ENCODE peak calls at places on chromosome 10, in five cellular contexts. C is K562, Z is A673, J is HepG2, X is PC-9. S is an unnamed sample.

GRCh38 chr10:132563485-132564248 is 26.1 kb downstream of the INPP5A start:
- DNase-seq in C (no peak), Z (no peak), J (no peak), X (no peak), S (no peak)

GRCh38 chr10:35546824-35547225 is 58.3 kb upstream of the GJD4 start:
- DNase-seq in Z (peak; percentile 67), J (peak; percentile 4), X (peak; percentile 61), C (no peak), S (no peak)

GRCh38 chr10:133035952-133036351 is 51.8 kb upstream of the ADGRA1 start:
- DNase-seq in X (no peak), J (no peak), C (no peak), Z (no peak), S (no peak)

GRCh38 chr10:9015005-9015404 is 960.5 kb downstream of the GATA3 start:
- DNase-seq in J (no peak), X (no peak), Z (peak; percentile 30), C (no peak), S (no peak)

GRCh38 chr10:115875172-115875571 is 397.8 kb downstream of the GFRA1 start:
- DNase-seq in C (no peak), J (no peak), Z (no peak), X (no peak), S (no peak)

GRCh38 chr10:5691786-5692185 is 7.1 kb downstream of the TASOR2 start:
- DNase-seq in C (no peak), J (no peak), X (peak; percentile 23), Z (no peak), S (no peak)

GRCh38 chr10:33594475-33594874 is 260.0 kb upstream of the NRP1 start:
- DNase-seq in Z (no peak), X (no peak), J (no peak), C (no peak), S (no peak)

GRCh38 chr10:75191821-75192568 is 18.6 kb upstream of the VDAC2 start:
- DNase-seq in J (peak; percentile 78), X (peak; percentile 79), C (peak; percentile 84), Z (no peak), S (peak; percentile 73)

GRCh38 chr10:58023341-58024073 is 244.2 kb downstream of the IPMK start:
- DNase-seq in C (no peak), J (peak; percentile 31), X (peak; percentile 5), Z (no peak), S (no peak)

GRCh38 chr10:127145173-127145572 is 51.2 kb downstream of the INSYN2A start:
- DNase-seq in C (no peak), X (no peak), Z (peak; percentile 37), J (no peak), S (no peak)

GRCh38 chr10:61899045-61899444 is 2.5 kb upstream of the ARID5B start:
- DNase-seq in C (no peak), X (no peak), J (no peak), Z (peak; percentile 89), S (no peak)

GRCh38 chr10:95500649-95501048 is 60.5 kb downstream of the SORBS1 start:
- DNase-seq in C (no peak), J (no peak), Z (no peak), X (no peak), S (no peak)

GRCh38 chr10:82378146-82378545 is 503.2 kb downstream of the NRG3 start:
- DNase-seq in Z (no peak), X (no peak), C (no peak), J (no peak), S (no peak)

GRCh38 chr10:82383350-82383749 is 508.4 kb downstream of the NRG3 start:
- DNase-seq in C (no peak), X (no peak), J (no peak), Z (no peak), S (no peak)

DNA sequence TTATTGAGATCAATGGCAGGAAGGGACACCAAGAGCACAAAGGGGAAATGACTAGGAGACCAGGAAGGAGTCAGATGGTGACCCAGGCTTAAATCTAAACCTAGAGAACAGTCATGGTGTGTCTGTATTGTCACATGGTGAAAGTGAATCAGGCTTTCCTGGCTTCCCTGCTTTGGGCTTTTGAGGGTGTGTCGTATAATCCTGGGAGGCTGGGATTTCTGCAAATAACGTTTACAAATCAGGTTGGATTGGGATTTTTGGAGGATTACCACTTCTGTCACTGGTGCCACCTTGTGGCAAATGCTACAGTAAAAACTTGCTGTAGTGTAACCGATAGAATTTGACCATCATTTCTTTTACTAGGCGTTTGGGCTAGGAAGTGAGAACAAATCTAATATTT is 502.6 kb downstream of the NRG3 start:
- DNase-seq in X (no peak), J (no peak), Z (no peak), C (no peak), S (peak; percentile 13)
- TF ChIP-seq CTCF in X (peak; percentile 48), J (no peak), Z (peak; percentile 28), C (no peak), S (peak; percentile 32)

GRCh38 chr10:43596546-43596945 is 9.7 kb upstream of the ZNF485 start:
- DNase-seq in C (no peak), J (peak; percentile 8), Z (no peak), X (no peak), S (no peak)
- H3K9me3 ChIP-seq in C (peaks cover 7% of the 10 kb centered on the region), J (peaks cover 7% of the 10 kb centered on the region), Z (peaks cover 5% of the 10 kb centered on the region), X (no peaks in the 10 kb centered on the region), S (peaks cover 19% of the 10 kb centered on the region)

DNA sequence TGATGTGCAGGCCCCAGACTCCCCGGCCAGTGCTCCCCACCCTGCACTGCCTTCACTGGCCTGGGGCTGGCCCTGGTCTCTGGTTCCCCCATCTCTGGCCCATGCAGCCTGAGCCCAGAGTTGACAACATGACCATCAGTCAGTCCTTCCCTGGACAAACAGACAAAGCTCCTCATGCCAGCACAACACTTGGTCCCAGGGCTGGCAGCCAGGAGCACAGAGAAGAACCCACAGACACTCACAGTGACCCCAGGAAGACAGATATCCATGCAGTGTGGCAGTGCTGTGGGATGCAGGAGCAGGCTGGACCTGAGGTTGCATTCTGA is 8.0 kb downstream of the RASGEF1A start:
- DNase-seq in X (no peak), J (no peak), C (no peak), Z (no peak), S (no peak)
- H3K4me1 ChIP-seq in X (peaks cover 7% of the 10 kb centered on the region), J (peaks cover 12% of the 10 kb centered on the region), C (peaks cover 46% of the 10 kb centered on the region), Z (no peaks in the 10 kb centered on the region), S (peaks cover 12% of the 10 kb centered on the region)

DNA sequence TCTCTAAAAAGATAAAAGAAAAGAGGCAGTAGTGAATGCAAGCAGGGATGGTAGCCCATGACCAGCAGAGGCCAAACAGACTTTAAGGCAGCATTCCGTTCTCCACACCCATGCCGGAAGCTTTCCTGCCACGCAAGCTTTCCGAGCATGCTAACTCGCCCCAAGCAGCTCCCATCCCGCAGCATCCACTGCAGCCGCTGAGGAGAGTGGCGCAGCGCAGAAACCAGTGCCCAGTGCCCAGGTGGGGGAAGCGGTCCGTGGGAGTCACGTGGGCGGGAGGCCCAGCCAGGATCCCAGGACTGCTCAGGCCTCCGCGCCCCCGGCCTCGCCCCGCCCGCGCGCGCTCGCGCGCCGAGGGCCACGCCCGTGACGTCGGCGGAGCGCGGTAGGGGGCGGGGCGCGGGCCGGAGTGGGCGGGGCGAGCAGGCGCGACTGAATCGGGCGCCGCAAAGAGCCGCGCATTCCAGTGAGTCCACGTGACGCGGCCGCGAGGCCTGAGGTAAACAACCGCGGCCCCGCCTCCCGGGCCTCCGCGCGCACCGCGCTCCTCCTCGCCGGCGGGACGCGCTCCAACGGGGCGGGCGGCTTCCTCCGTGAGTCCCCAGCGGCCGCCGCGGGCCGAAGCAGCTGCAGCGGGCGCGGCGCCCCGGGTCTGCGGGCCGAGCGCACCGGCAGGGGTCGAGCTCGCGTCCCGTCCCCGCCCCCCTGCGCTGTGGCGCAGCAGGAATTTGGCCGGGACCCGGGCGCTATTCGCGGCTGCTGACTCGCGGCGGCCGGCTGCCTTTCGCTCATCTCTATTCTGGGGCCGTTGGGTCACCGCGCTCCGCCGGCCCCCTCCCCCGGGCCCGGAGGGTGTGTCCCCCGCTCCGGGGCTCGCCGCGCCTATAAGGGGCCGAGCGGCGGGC is at the start of gene OTUD1:
- DNase-seq in J (peak; percentile 78), X (peak; percentile 96), C (peak; percentile 90), Z (peak; percentile 96), S (peak; percentile 93)
- TF ChIP-seq CTCF in J (no peak), X (no peak), C (no peak), Z (no peak), S (no peak)

GRCh38 chr10:131431978-131432690 is 120.6 kb upstream of the TCERG1L start:
- DNase-seq in Z (no peak), X (no peak), C (no peak), J (no peak), S (no peak)
- H3K9me3 ChIP-seq in Z (no peaks in the 10 kb centered on the region), X (no peaks in the 10 kb centered on the region), C (no peaks in the 10 kb centered on the region), J (no peaks in the 10 kb centered on the region), S (no peaks in the 10 kb centered on the region)

DNA sequence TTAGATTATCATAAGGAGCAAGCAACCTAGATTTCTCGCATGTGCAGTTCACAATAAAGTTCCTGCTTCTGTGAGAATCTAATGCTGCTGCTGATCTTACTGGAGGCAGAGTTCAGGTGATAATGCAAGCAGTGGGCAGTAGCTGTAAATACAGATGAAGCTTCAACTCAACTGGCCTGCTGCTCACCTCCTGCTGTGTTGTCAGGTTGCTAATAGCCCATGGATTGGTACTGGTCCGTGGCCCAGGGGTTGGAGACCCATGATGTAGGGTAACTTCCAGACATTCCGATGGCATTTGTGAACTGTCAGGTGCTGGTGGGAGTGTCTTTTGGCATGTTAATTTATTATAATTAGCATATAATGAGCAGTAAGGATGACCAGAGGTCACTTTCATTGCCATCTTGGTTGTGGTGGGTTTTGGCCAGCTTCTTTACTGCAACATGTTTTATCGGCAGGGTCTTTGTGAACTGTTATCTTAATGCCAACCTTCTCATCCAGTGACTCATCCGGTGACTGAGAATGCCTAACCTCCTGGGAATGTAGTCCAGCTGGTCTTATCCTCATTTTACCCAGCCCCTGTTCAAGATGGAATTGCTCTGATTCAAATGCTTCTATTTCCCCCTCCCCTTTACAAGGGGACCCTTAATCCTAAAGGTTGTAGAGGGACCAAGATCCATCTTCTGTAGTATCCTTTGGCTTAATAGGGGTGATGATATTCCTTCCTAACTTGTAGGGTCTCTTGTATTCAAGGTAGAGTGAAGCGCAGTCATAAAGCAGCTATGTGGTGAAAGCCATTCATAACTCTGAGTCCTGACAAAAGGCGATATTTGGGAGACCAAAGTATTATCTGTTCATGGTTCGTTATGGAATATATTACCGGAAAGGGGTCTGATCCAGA is 165.8 kb downstream of the CCSER2 start:
- DNase-seq in J (no peak), C (no peak), Z (peak; percentile 21), X (peak; percentile 81), S (peak; percentile 43)
- H3K4me1 ChIP-seq in J (peaks cover 23% of the 10 kb centered on the region), C (no peaks in the 10 kb centered on the region), Z (no peaks in the 10 kb centered on the region), X (peaks cover 59% of the 10 kb centered on the region), S (peaks cover 31% of the 10 kb centered on the region)

GRCh38 chr10:86798030-86798429 is 41.6 kb downstream of the BMPR1A start:
- DNase-seq in Z (peak; percentile 39), X (no peak), J (no peak), C (no peak), S (no peak)
- TF ChIP-seq CTCF in Z (no peak), X (no peak), J (no peak), C (no peak), S (no peak)

DNA sequence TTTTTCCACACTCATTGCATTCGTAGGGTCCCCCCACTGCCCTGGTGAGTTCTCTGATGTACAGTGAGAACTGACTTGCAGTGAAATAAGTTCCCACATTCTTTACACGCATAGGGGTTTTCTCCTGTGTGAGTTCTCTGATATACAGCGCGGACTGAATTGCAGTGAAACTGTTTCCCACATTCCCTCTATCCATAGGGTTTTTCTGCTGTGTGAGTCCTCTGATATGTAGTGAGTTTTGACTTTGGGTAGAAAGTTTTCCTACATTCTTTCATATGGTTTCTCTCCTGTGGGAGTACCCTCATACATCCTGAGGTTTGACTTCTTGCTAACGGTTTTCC is 147.0 kb downstream of the GLRX3 start:
- DNase-seq in J (no peak), X (no peak), C (no peak), Z (no peak), S (no peak)
- H3K9me3 ChIP-seq in J (peaks cover 97% of the 10 kb centered on the region), X (no peaks in the 10 kb centered on the region), C (peaks cover 4% of the 10 kb centered on the region), Z (peaks cover 59% of the 10 kb centered on the region), S (peaks cover 38% of the 10 kb centered on the region)